ENCODE peak calls at places on chromosomes 13 and 19, in eight cellular contexts. W, E, A, P, N, S, B and M are unnamed samples.

GRCh38 chr19:55795021-55795420 is 26.1 kb downstream of the RFPL4AL1 start:
- DNase-seq in W (no peak), E (no peak), A (no peak), P (no peak), N (no peak), S (no peak), B (no peak), M (no peak)

GRCh38 chr19:41691268-41691970 is 3.3 kb upstream of the CEACAM7 start:
- DNase-seq in W (peak; percentile 64), E (no peak), A (no peak), P (no peak), N (peak; percentile 14), S (no peak), B (no peak), M (peak; percentile 11)

GRCh38 chr13:43991773-43992201 is 112.1 kb downstream of the LACC1 start:
- DNase-seq in W (no peak), E (no peak), A (no peak), P (no peak), N (no peak), S (no peak), B (no peak), M (no peak)

GRCh38 chr19:10835754-10836477 is at the start of gene TMED1:
- DNase-seq in W (peak; percentile 98), E (peak; percentile 100), A (peak; percentile 100), P (peak; percentile 100), N (peak; percentile 99), S (peak; percentile 95), B (peak; percentile 100), M (peak; percentile 100)

GRCh38 chr19:14530005-14530348 is 583 bp downstream of the TECR start:
- DNase-seq in W (no peak), E (no peak), A (peak; percentile 79), P (no peak), N (no peak), S (no peak), B (no peak), M (no peak)

GRCh38 chr13:79782541-79783216 is 301.7 kb downstream of the NDFIP2 start:
- DNase-seq in W (no peak), E (peak; percentile 57), A (peak; percentile 93), P (no peak), N (peak; percentile 87), S (peak; percentile 86), B (no peak), M (peak; percentile 92)

GRCh38 chr13:18212873-18213272 is 968.8 kb downstream of the TUBA3C start:
- DNase-seq in W (no peak), E (no peak), A (no peak), P (no peak), N (peak; percentile 10), S (no peak), B (no peak), M (peak; percentile 7)

GRCh38 chr13:43333176-43333575 is 309.8 kb downstream of the DNAJC15 start:
- DNase-seq in W (no peak), E (no peak), A (no peak), P (no peak), N (no peak), S (no peak), B (no peak), M (no peak)

GRCh38 chr19:2902590-2903218 is 2.0 kb downstream of the ZNF57 start:
- DNase-seq in W (no peak), E (peak; percentile 8), A (no peak), P (no peak), N (no peak), S (no peak), B (no peak), M (no peak)

GRCh38 chr19:18733196-18733647 is 49.7 kb downstream of the CRTC1 start:
- DNase-seq in W (no peak), E (no peak), A (no peak), P (peak; percentile 90), N (peak; percentile 68), S (peak; percentile 65), B (peak; percentile 79), M (peak; percentile 22)

GRCh38 chr19:5534787-5535586 is 32.8 kb downstream of the TINCR start:
- DNase-seq in W (peak; percentile 68), E (no peak), A (no peak), P (no peak), N (no peak), S (no peak), B (no peak), M (peak; percentile 32)

GRCh38 chr19:41156207-41156606 is 36.8 kb upstream of the CYP2S1 start:
- DNase-seq in W (no peak), E (no peak), A (no peak), P (no peak), N (no peak), S (no peak), B (no peak), M (no peak)

GRCh38 chr19:16367269-16367683 is 42.6 kb downstream of the KLF2 start:
- DNase-seq in W (no peak), E (no peak), A (no peak), P (peak; percentile 27), N (no peak), S (no peak), B (peak; percentile 54), M (no peak)

GRCh38 chr13:25966086-25966485 is 85.7 kb downstream of the SHISA2 start:
- DNase-seq in W (no peak), E (no peak), A (no peak), P (no peak), N (peak; percentile 39), S (peak; percentile 62), B (no peak), M (no peak)

GRCh38 chr19:46416077-46416709 is 2.8 kb upstream of the CCDC8 start:
- DNase-seq in W (peak; percentile 95), E (peak; percentile 91), A (peak; percentile 98), P (peak; percentile 91), N (peak; percentile 91), S (peak; percentile 75), B (peak; percentile 88), M (peak; percentile 86)

GRCh38 chr19:46824887-46825730 is 25.5 kb downstream of the AP2S1 start:
- DNase-seq in W (no peak), E (no peak), A (no peak), P (no peak), N (peak; percentile 18), S (no peak), B (no peak), M (peak; percentile 24)

GRCh38 chr13:59754411-59754810 is 409.3 kb downstream of the DIAPH3 start:
- DNase-seq in W (no peak), E (no peak), A (no peak), P (no peak), N (no peak), S (no peak), B (no peak), M (no peak)

GRCh38 chr13:53197424-53197823 is 168.8 kb downstream of the OLFM4 start:
- DNase-seq in W (no peak), E (no peak), A (no peak), P (no peak), N (no peak), S (no peak), B (no peak), M (no peak)

GRCh38 chr19:33254245-33254824 is 28.7 kb upstream of the SLC7A10 start:
- DNase-seq in W (no peak), E (no peak), A (no peak), P (no peak), N (no peak), S (no peak), B (no peak), M (no peak)

GRCh38 chr19:53467138-53467502 is 413 bp upstream of the ZNF813 start:
- DNase-seq in W (peak; percentile 13), E (no peak), A (no peak), P (peak; percentile 62), N (no peak), S (peak; percentile 2), B (no peak), M (no peak)

GRCh38 chr19:53463263-53463662 is 4.3 kb upstream of the ZNF813 start:
- DNase-seq in W (peak; percentile 63), E (no peak), A (peak; percentile 82), P (peak; percentile 83), N (no peak), S (peak; percentile 18), B (peak; percentile 74), M (peak; percentile 12)

GRCh38 chr19:53467503-53468262 is at the start of gene ZNF813:
- DNase-seq in W (peak; percentile 96), E (peak; percentile 96), A (peak; percentile 97), P (peak; percentile 97), N (peak; percentile 87), S (peak; percentile 60), B (peak; percentile 94), M (peak; percentile 81)

GRCh38 chr19:53461866-53462265 is 5.7 kb upstream of the ZNF813 start:
- DNase-seq in W (no peak), E (no peak), A (no peak), P (no peak), N (no peak), S (no peak), B (no peak), M (no peak)

GRCh38 chr19:53466726-53467125 is 807 bp upstream of the ZNF813 start:
- DNase-seq in W (no peak), E (no peak), A (peak; percentile 7), P (no peak), N (no peak), S (no peak), B (no peak), M (no peak)
- TF ChIP-seq CTCF in W (no peak), E (no peak), A (peak; percentile 23), P (no peak), N (no peak), S (no peak), B (no peak), M (no peak)

DNA sequence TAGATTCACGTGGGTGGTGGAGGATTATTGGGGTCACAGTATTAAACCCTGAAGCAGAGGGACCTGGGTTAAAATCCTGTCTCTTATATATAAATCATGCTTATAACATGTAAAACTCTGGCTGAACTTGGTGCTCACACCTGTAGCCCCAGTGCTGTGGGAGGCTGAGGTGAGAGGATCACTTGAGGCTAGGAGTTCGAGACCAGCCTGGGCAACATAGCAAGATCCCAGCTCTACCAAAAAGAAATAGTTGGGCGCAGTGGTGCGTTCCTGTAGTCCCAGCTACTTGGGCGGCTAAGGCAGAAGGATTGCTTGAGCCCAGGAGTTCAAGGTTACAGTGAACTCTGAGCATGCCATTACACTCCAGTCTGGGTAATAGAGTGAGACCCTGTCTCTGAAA is 2.4 kb downstream of the ZNF805 start:
- DNase-seq in W (no peak), E (no peak), A (no peak), P (no peak), N (no peak), S (no peak), B (no peak), M (no peak)
- H3K4me3 ChIP-seq in W (no peak overlapping the region), E (no peak overlapping the region), A (no peak overlapping the region), P (no peak overlapping the region), N (no peak overlapping the region), S (no peak overlapping the region), B (no peak overlapping the region), M (no peak overlapping the region)

GRCh38 chr19:1299822-1300221 is 14.1 kb downstream of the EFNA2 start:
- DNase-seq in W (no peak), E (no peak), A (no peak), P (no peak), N (no peak), S (no peak), B (no peak), M (no peak)
- TF ChIP-seq CTCF in W (no peak), E (no peak), A (no peak), P (no peak), N (no peak), S (no peak), B (no peak), M (no peak)

GRCh38 chr19:7916908-7917291 is 2.3 kb downstream of the TGFBR3L start:
- DNase-seq in W (no peak), E (peak; percentile 13), A (no peak), P (no peak), N (no peak), S (no peak), B (no peak), M (no peak)
- H3K4me3 ChIP-seq in W (no peak overlapping the region), E (no peak overlapping the region), A (peak overlapping the region; percentile 59), P (peak overlapping the region; percentile 33), N (peak overlapping the region; percentile 17), S (no peak overlapping the region), B (peak overlapping the region; percentile 82), M (no peak overlapping the region)